ENCODE peak calls at places on chromosomes 3 and 15, in nine cellular contexts. Q is heart left ventricle, K is breast epithelium, J is SK-N-SH, X is neuronal stem cell, Y is H9, N is upper lobe of right lung, O is upper lobe of left lung, D is tibial artery. L is an unnamed sample.

GRCh38 chr15:27623560-27624305 is 475.4 kb downstream of the OCA2 start:
- DNase-seq in Q (no peak), K (no peak), J (no peak), X (no peak), Y (no peak), N (no peak), O (no peak), D (no peak), L (no peak)

GRCh38 chr3:170205302-170205701 is 16.9 kb upstream of the PRKCI start:
- DNase-seq in Q (no peak), K (no peak), J (no peak), X (no peak), Y (no peak), N (no peak), O (no peak), D (no peak), L (no peak)

GRCh38 chr3:171172070-171172469 is 145.6 kb upstream of the SLC2A2 start:
- DNase-seq in Q (no peak), K (no peak), J (no peak), X (no peak), Y (no peak), N (no peak), O (no peak), D (no peak), L (no peak)

GRCh38 chr3:148938931-148939330 is 52.4 kb upstream of the GYG1 start:
- DNase-seq in Q (no peak), K (no peak), J (no peak), X (no peak), Y (no peak), N (no peak), O (no peak), D (no peak), L (no peak)

GRCh38 chr3:109081746-109082510 is 36.0 kb downstream of the MORC1 start:
- DNase-seq in Q (no peak), K (no peak), J (peak; percentile 34), X (peak; percentile 38), Y (peak; percentile 72), N (no peak), O (no peak), D (no peak), L (no peak)

GRCh38 chr3:169118666-169119370 is 544.7 kb downstream of the MECOM start:
- DNase-seq in Q (no peak), K (no peak), J (no peak), X (no peak), Y (no peak), N (no peak), O (no peak), D (no peak), L (no peak)

GRCh38 chr3:39096775-39097174 is 10.7 kb downstream of the GORASP1 start:
- DNase-seq in Q (no peak), K (peak; percentile 51), J (no peak), X (no peak), Y (no peak), N (no peak), O (no peak), D (no peak), L (peak; percentile 46)

GRCh38 chr3:155739154-155739553 is 5.7 kb downstream of the PLCH1 start:
- DNase-seq in Q (no peak), K (no peak), J (no peak), X (no peak), Y (no peak), N (no peak), O (no peak), D (no peak), L (no peak)

GRCh38 chr15:77012868-77013267 is 17.9 kb downstream of the PSTPIP1 start:
- DNase-seq in Q (no peak), K (no peak), J (no peak), X (no peak), Y (no peak), N (no peak), O (no peak), D (no peak), L (no peak)

GRCh38 chr15:62392411-62392810 is 227.3 kb upstream of the C2CD4B start:
- DNase-seq in Q (peak; percentile 57), K (no peak), J (no peak), X (peak; percentile 11), Y (peak; percentile 50), N (no peak), O (no peak), D (no peak), L (no peak)

GRCh38 chr15:28983432-28984311 is 97.9 kb downstream of the APBA2 start:
- DNase-seq in Q (no peak), K (peak; percentile 11), J (no peak), X (no peak), Y (peak; percentile 66), N (peak; percentile 43), O (no peak), D (no peak), L (no peak)

GRCh38 chr3:189772584-189772983 is 141.4 kb downstream of the TP63 start:
- DNase-seq in Q (no peak), K (no peak), J (no peak), X (no peak), Y (no peak), N (no peak), O (no peak), D (no peak), L (no peak)

GRCh38 chr15:40456299-40456712 is 14.5 kb upstream of the CHST14 start:
- DNase-seq in Q (no peak), K (peak; percentile 73), J (no peak), X (no peak), Y (no peak), N (no peak), O (no peak), D (no peak), L (no peak)

GRCh38 chr15:66767370-66767769 is 65.3 kb downstream of the SMAD6 start:
- DNase-seq in Q (no peak), K (no peak), J (no peak), X (no peak), Y (no peak), N (peak; percentile 46), O (no peak), D (no peak), L (no peak)

DNA sequence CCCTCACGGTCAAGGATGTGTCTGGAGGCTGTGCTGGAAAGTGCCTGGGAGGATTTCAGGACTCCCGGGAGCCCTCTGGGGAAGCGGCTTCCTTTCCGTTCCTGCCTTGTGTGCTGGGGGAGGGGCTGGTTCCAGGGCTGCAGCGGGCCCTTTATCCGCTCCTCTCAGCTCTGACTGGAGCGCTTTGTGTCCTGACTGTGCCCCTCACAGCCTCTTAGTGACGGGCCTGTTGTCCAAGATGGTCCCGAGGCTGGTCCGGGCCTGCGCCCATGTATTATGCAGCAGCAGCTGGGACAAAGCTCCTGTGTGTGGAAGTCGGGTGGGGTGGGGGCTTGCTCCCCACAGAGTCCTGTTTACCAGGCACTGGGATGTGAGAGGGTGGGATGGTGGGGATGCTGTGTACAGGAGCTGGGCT is 35.8 kb downstream of the CORO2B start:
- DNase-seq in Q (peak; percentile 64), K (no peak), J (no peak), X (peak; percentile 52), Y (peak; percentile 79), N (no peak), O (peak; percentile 48), D (no peak), L (peak; percentile 100)
- H3K27ac ChIP-seq in Q (peak overlapping the region; percentile 70), K (peak overlapping the region; percentile 82), J (no peak overlapping the region), X (peak overlapping the region; percentile 20), Y (no peak overlapping the region), N (peak overlapping the region; percentile 17), O (peak overlapping the region; percentile 20), D (no peak overlapping the region), L (peak overlapping the region; percentile 99)

GRCh38 chr3:47433796-47434195 is 41.9 kb downstream of the SCAP start:
- DNase-seq in Q (no peak), K (peak; percentile 62), J (no peak), X (no peak), Y (no peak), N (no peak), O (no peak), D (peak; percentile 17), L (no peak)
- H3K27ac ChIP-seq in Q (no peak overlapping the region), K (peak overlapping the region; percentile 38), J (no peak overlapping the region), X (no peak overlapping the region), Y (no peak overlapping the region), N (no peak overlapping the region), O (no peak overlapping the region), D (no peak overlapping the region), L (no peak overlapping the region)

DNA sequence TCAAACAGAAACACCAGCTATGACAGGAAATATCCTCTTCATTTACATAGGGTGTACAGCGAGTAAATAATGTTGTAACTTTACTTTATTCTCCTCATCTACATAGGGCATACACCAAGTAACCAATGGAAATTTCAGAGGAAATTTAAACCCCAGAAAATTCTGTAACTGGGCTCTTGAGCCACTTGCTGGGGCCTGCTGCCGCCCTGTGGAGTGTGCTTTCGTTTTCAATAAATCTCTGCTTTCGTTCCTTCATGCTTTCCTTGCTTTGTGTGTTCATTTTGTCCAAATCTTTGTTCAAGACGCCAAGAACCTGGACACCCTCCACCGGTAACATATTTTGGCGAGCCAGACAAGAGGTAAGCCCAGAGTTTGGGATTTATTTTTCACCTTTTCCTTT is 990.4 kb upstream of the CADM2 start:
- DNase-seq in Q (no peak), K (no peak), J (no peak), X (no peak), Y (no peak), N (no peak), O (no peak), D (no peak), L (no peak)
- H3K27ac ChIP-seq in Q (no peak overlapping the region), K (no peak overlapping the region), J (no peak overlapping the region), X (no peak overlapping the region), Y (no peak overlapping the region), N (no peak overlapping the region), O (no peak overlapping the region), D (no peak overlapping the region), L (no peak overlapping the region)

GRCh38 chr3:44969779-44970178 is 6.2 kb downstream of the ZDHHC3 start:
- DNase-seq in Q (no peak), K (no peak), J (no peak), X (no peak), Y (no peak), N (no peak), O (no peak), D (no peak), L (no peak)

GRCh38 chr3:44968447-44968858 is 7.5 kb downstream of the ZDHHC3 start:
- DNase-seq in Q (no peak), K (no peak), J (no peak), X (no peak), Y (no peak), N (no peak), O (no peak), D (no peak), L (no peak)

GRCh38 chr3:44969170-44969569 is 6.8 kb downstream of the ZDHHC3 start:
- DNase-seq in Q (no peak), K (no peak), J (no peak), X (no peak), Y (no peak), N (no peak), O (no peak), D (no peak), L (no peak)

GRCh38 chr3:44965165-44965564 is 10.8 kb downstream of the ZDHHC3 start:
- DNase-seq in Q (no peak), K (no peak), J (no peak), X (no peak), Y (no peak), N (no peak), O (no peak), D (no peak), L (no peak)

DNA sequence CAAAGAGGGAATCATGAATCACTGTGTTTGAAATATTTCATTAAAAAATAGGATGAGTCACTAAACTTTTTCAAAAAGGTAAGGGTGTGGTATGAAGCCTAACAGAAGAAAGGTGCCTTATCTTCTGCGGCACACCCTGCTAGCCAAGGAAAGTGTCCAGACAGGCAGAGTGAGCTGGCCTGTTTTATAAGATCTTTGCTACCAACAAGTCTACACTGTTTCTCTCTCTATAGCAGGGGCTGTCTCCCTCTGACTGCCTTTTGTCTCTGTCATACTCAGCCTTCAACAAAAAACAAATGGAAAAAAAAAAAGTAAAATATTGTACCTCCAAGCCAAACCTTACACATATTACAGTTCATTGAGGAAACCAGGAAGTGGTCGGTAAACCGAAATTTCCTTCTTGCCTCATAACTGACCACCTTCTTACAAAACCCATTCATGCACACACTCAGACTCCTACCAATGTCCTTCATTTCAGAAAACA is 9.1 kb downstream of the ZDHHC3 start:
- DNase-seq in Q (no peak), K (no peak), J (no peak), X (no peak), Y (no peak), N (no peak), O (no peak), D (no peak), L (no peak)
- H3K27ac ChIP-seq in Q (no peak overlapping the region), K (no peak overlapping the region), J (no peak overlapping the region), X (no peak overlapping the region), Y (no peak overlapping the region), N (no peak overlapping the region), O (peak overlapping the region; percentile 65), D (no peak overlapping the region), L (no peak overlapping the region)